ENCODE peak calls at places on chromosomes 16 and 17, in six cellular contexts. I is GM23338, S is cardiac muscle cell, D is psoas muscle, O is uterus, F is IMR-90. T is an unnamed sample. For H3K4me1, the result is how much of the 10 kb centered on the place peaks cover.

GRCh38 chr16:23105309-23105708 is 43.9 kb downstream of the USP31 start:
- DNase-seq in I (no peak), S (no peak), D (no peak), O (no peak), F (no peak), T (no peak)

GRCh38 chr16:12289175-12290063 is 312.9 kb downstream of the SNX29 start:
- DNase-seq in I (no peak), S (no peak), D (no peak), O (no peak), F (no peak), T (peak)

GRCh38 chr16:48081656-48082055 is 74.1 kb downstream of the ABCC12 start:
- DNase-seq in I (no peak), S (no peak), D (no peak), O (no peak), F (peak), T (no peak)

GRCh38 chr16:23448392-23448791 is 4.6 kb downstream of the COG7 start:
- DNase-seq in I (no peak), S (no peak), D (no peak), O (no peak), F (peak), T (no peak)

GRCh38 chr17:69588739-69589334 is 174.3 kb downstream of the MAP2K6 start:
- DNase-seq in I (peak), S (no peak), D (no peak), O (no peak), F (no peak), T (no peak)

GRCh38 chr17:41486809-41487530 is 2.7 kb downstream of the KRT36 start:
- DNase-seq in I (peak), S (peak), D (no peak), O (no peak), F (no peak), T (peak)

GRCh38 chr17:39679521-39680192 is 8.2 kb downstream of the PGAP3 start:
- DNase-seq in I (no peak), S (no peak), D (no peak), O (no peak), F (no peak), T (no peak)

GRCh38 chr17:66829386-66829864 is 5.5 kb upstream of the CACNG5 start:
- DNase-seq in I (peak), S (peak), D (peak), O (no peak), F (peak), T (peak)

GRCh38 chr17:82865996-82866395 is 26.2 kb upstream of the ZNF750 start:
- DNase-seq in I (no peak), S (no peak), D (no peak), O (no peak), F (no peak), T (no peak)

GRCh38 chr17:52027620-52028019 is 130.9 kb downstream of the CA10 start:
- DNase-seq in I (no peak), S (no peak), D (no peak), O (no peak), F (no peak), T (no peak)

GRCh38 chr17:68790931-68791330 is 164.3 kb downstream of the ABCA8 start:
- DNase-seq in I (no peak), S (no peak), D (peak), O (no peak), F (no peak), T (no peak)

GRCh38 chr17:37301288-37301687 is 74.5 kb upstream of the C17orf78 start:
- DNase-seq in I (no peak), S (peak), D (no peak), O (no peak), F (peak), T (no peak)

GRCh38 chr17:3961564-3962047 is 2.6 kb downstream of the ATP2A3 start:
- DNase-seq in I (no peak), S (no peak), D (no peak), O (no peak), F (no peak), T (no peak)

GRCh38 chr16:2233872-2234812 is 2.1 kb upstream of the DNASE1L2 start:
- DNase-seq in I (no peak), S (no peak), D (no peak), O (no peak), F (no peak), T (no peak)

GRCh38 chr17:14095202-14095601 is 25.9 kb downstream of the COX10 start:
- DNase-seq in I (no peak), S (peak), D (no peak), O (no peak), F (no peak), T (no peak)

GRCh38 chr17:17090642-17091103 is 48.4 kb downstream of the MPRIP start:
- DNase-seq in I (no peak), S (no peak), D (no peak), O (no peak), F (no peak), T (peak)

GRCh38 chr16:31362476-31363405 is 7.8 kb downstream of the ITGAX start:
- DNase-seq in I (no peak), S (no peak), D (no peak), O (no peak), F (no peak), T (no peak)

GRCh38 chr16:81708459-81709368 is 70.4 kb upstream of the PLCG2 start:
- DNase-seq in I (no peak), S (no peak), D (no peak), O (no peak), F (no peak), T (no peak)

GRCh38 chr16:81598083-81598482 is 153.5 kb downstream of the CMIP start:
- DNase-seq in I (no peak), S (no peak), D (no peak), O (no peak), F (no peak), T (no peak)

GRCh38 chr17:59381716-59382570 is 50.5 kb downstream of the YPEL2 start:
- DNase-seq in I (no peak), S (no peak), D (peak), O (peak), F (no peak), T (no peak)

GRCh38 chr16:86679490-86679889 is 101.1 kb downstream of the FOXL1 start:
- DNase-seq in I (no peak), S (no peak), D (no peak), O (no peak), F (no peak), T (no peak)

GRCh38 chr17:7856081-7856791 is 1.1 kb downstream of the NAA38 start:
- DNase-seq in I (no peak), S (no peak), D (peak), O (peak), F (no peak), T (no peak)

GRCh38 chr17:21218831-21219380 is 4.9 kb upstream of the TMEM11 start:
- DNase-seq in I (no peak), S (no peak), D (no peak), O (no peak), F (no peak), T (no peak)

GRCh38 chr16:53952215-53953208 is 248.6 kb downstream of the FTO start:
- DNase-seq in I (no peak), S (no peak), D (no peak), O (no peak), F (peak), T (no peak)

GRCh38 chr17:61253937-61254677 is 145.5 kb upstream of the TBX2 start:
- DNase-seq in I (peak), S (no peak), D (no peak), O (no peak), F (no peak), T (no peak)

GRCh38 chr16:2752850-2753522 is 548 bp downstream of the SRRM2 start:
- DNase-seq in I (peak), S (peak), D (peak), O (peak), F (peak), T (no peak)

GRCh38 chr17:75778861-75779249 is 5.8 kb upstream of the UNK start:
- DNase-seq in I (peak), S (peak), D (no peak), O (no peak), F (peak), T (no peak)

GRCh38 chr16:67186550-67186950 is 2.8 kb upstream of the MATCAP1 start:
- DNase-seq in I (peak), S (no peak), D (no peak), O (no peak), F (no peak), T (no peak)

GRCh38 chr16:3959148-3959547 is 78.6 kb upstream of the CREBBP start:
- DNase-seq in I (no peak), S (peak), D (no peak), O (no peak), F (peak), T (peak)

GRCh38 chr16:17448640-17449638 is 21.8 kb downstream of the XYLT1 start:
- DNase-seq in I (no peak), S (no peak), D (peak), O (no peak), F (no peak), T (peak)

GRCh38 chr16:49464877-49465504 is 91.4 kb downstream of the C16orf78 start:
- DNase-seq in I (peak), S (peak), D (no peak), O (no peak), F (no peak), T (peak)

GRCh38 chr17:16269658-16270057 is 52.6 kb downstream of the PIGL start:
- DNase-seq in I (no peak), S (no peak), D (no peak), O (no peak), F (peak), T (no peak)

GRCh38 chr17:40547079-40547784 is 18.0 kb downstream of the CCR7 start:
- DNase-seq in I (no peak), S (no peak), D (no peak), O (peak), F (no peak), T (peak)

GRCh38 chr16:78458588-78458987 is 359.1 kb downstream of the WWOX start:
- DNase-seq in I (peak), S (no peak), D (no peak), O (no peak), F (no peak), T (no peak)

GRCh38 chr17:35074711-35075707 is 11.5 kb upstream of the RFFL start:
- DNase-seq in I (no peak), S (no peak), D (no peak), O (no peak), F (no peak), T (no peak)

GRCh38 chr17:43832168-43832975 is 574 bp downstream of the MPP3 start:
- DNase-seq in I (peak), S (peak), D (peak), O (peak), F (peak), T (peak)

GRCh38 chr17:66975614-66976378 is 11.3 kb downstream of the CACNG4 start:
- DNase-seq in I (peak), S (no peak), D (no peak), O (no peak), F (no peak), T (no peak)

GRCh38 chr17:59790936-59791335 is 83.5 kb downstream of the VMP1 start:
- DNase-seq in I (no peak), S (no peak), D (no peak), O (no peak), F (no peak), T (no peak)

GRCh38 chr16:15654591-15654990 is 4.5 kb downstream of the NDE1 start:
- DNase-seq in I (no peak), S (no peak), D (no peak), O (no peak), F (no peak), T (no peak)

GRCh38 chr17:1568950-1569810 is 6.6 kb upstream of the PITPNA start:
- DNase-seq in I (no peak), S (no peak), D (no peak), O (no peak), F (no peak), T (no peak)
- H3K4me3 ChIP-seq in I (no peak), S (no peak), D (no peak), O (no peak), F (no peak), T (no peak)

GRCh38 chr17:27241346-27241946 is 52.5 kb upstream of the WSB1 start:
- DNase-seq in I (peak), S (no peak), D (no peak), O (no peak), F (peak), T (peak)
- H3K4me1 ChIP-seq in I (under half), S (under half), D (under half), O (under half), F (under half), T (under half)

GRCh38 chr16:85617948-85618347 is 4.8 kb downstream of the GSE1 start:
- DNase-seq in I (no peak), S (no peak), D (no peak), O (no peak), F (no peak), T (peak)
- H3K27ac ChIP-seq in I (no peak), S (no peak), D (no peak), O (no peak), F (no peak), T (no peak)

DNA sequence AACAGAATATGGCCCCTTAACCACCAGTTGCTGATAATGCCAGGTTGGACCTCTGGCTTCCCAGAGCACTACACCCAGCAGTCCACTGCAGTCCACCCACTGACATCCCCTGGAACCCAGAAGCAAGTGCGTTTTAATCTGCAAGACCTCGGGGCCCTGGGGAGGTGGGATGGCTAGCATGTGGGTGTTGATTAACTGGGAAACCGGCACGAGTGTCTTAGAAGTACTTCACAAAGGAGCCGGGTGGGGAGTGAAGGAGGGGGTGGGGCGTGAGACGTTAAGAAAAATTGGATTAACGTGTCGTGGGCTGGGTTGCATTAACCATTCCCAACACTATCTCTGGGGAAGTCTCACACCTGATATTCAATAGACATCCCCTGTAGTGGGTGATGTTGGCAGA is 6.1 kb upstream of the HIC1 start:
- DNase-seq in I (no peak), S (no peak), D (no peak), O (no peak), F (no peak), T (no peak)
- H3K4me3 ChIP-seq in I (no peak), S (no peak), D (peak), O (no peak), F (no peak), T (no peak)